ENCODE peak calls at places on chromosomes 1 and 21, in five cellular contexts. A, L, E, F and Z are unnamed samples.

GRCh38 chr1:156245451-156246232 is 2.2 kb downstream of the PAQR6 start:
- DNase-seq in A (peak), L (no peak), E (no peak), F (no peak), Z (no peak)

GRCh38 chr1:24966724-24967346 is 36.8 kb upstream of the RUNX3 start:
- DNase-seq in A (no peak), L (no peak), E (peak), F (no peak), Z (peak)

GRCh38 chr1:145979746-145980435 is 15.4 kb downstream of the POLR3GL start:
- DNase-seq in A (no peak), L (no peak), E (no peak), F (no peak), Z (no peak)

GRCh38 chr1:212401042-212401441 is 13.6 kb downstream of the PACC1 start:
- DNase-seq in A (no peak), L (no peak), E (no peak), F (no peak), Z (no peak)

GRCh38 chr1:41618871-41619270 is 134.4 kb upstream of the EDN2 start:
- DNase-seq in A (no peak), L (no peak), E (no peak), F (no peak), Z (no peak)

GRCh38 chr21:27149034-27149433 is 182.1 kb upstream of the ADAMTS5 start:
- DNase-seq in A (no peak), L (no peak), E (peak), F (no peak), Z (no peak)

GRCh38 chr1:84862810-84863251 is 30.2 kb downstream of the LPAR3 start:
- DNase-seq in A (peak), L (no peak), E (no peak), F (no peak), Z (no peak)

GRCh38 chr1:110548381-110548780 is 29.4 kb upstream of the KCNA10 start:
- DNase-seq in A (no peak), L (no peak), E (no peak), F (peak), Z (no peak)

GRCh38 chr1:118963456-118964430 is 24.4 kb downstream of the TBX15 start:
- DNase-seq in A (no peak), L (no peak), E (peak), F (no peak), Z (peak)

GRCh38 chr21:39518055-39518844 is 66.5 kb downstream of the SH3BGR start:
- DNase-seq in A (peak), L (no peak), E (peak), F (peak), Z (no peak)

GRCh38 chr1:204453141-204453772 is 41.3 kb downstream of the PIK3C2B start:
- DNase-seq in A (peak), L (no peak), E (no peak), F (no peak), Z (no peak)

GRCh38 chr1:223712856-223713494 is 636 bp downstream of the CAPN2 start:
- DNase-seq in A (peak), L (peak), E (no peak), F (peak), Z (no peak)

GRCh38 chr1:160407819-160408801 is 7.7 kb downstream of the VANGL2 start:
- DNase-seq in A (no peak), L (no peak), E (no peak), F (no peak), Z (no peak)

GRCh38 chr1:21362096-21362495 is 71.8 kb upstream of the ECE1 start:
- DNase-seq in A (no peak), L (no peak), E (no peak), F (no peak), Z (no peak)

GRCh38 chr1:212161231-212161781 is 123.9 kb upstream of the PPP2R5A start:
- DNase-seq in A (no peak), L (no peak), E (peak), F (no peak), Z (no peak)

GRCh38 chr1:99680258-99680657 is 34.3 kb downstream of the PALMD start:
- DNase-seq in A (no peak), L (no peak), E (no peak), F (no peak), Z (no peak)

GRCh38 chr1:90925928-90926869 is 95.6 kb downstream of the ZNF644 start:
- DNase-seq in A (no peak), L (no peak), E (peak), F (no peak), Z (no peak)

GRCh38 chr1:179156026-179156425 is 73.5 kb downstream of the ABL2 start:
- DNase-seq in A (no peak), L (no peak), E (no peak), F (no peak), Z (no peak)

GRCh38 chr1:221522440-221523050 is 219.3 kb downstream of the DUSP10 start:
- DNase-seq in A (no peak), L (no peak), E (peak), F (no peak), Z (no peak)

GRCh38 chr21:36538761-36539160 is 58.8 kb upstream of the CLDN14 start:
- DNase-seq in A (no peak), L (no peak), E (no peak), F (no peak), Z (no peak)

GRCh38 chr1:223515915-223516314 is 122.7 kb downstream of the CCDC185 start:
- DNase-seq in A (no peak), L (no peak), E (no peak), F (no peak), Z (no peak)

GRCh38 chr1:58249371-58249728 is 297.2 kb downstream of the OMA1 start:
- DNase-seq in A (no peak), L (no peak), E (no peak), F (no peak), Z (no peak)

GRCh38 chr1:49448200-49448599 is 575.6 kb downstream of the AGBL4 start:
- DNase-seq in A (no peak), L (no peak), E (no peak), F (no peak), Z (no peak)

GRCh38 chr1:35243681-35244080 is 24.8 kb upstream of the ZMYM4 start:
- DNase-seq in A (no peak), L (no peak), E (no peak), F (no peak), Z (no peak)

GRCh38 chr1:89986020-89986419 is 8.9 kb upstream of the ZNF326 start:
- DNase-seq in A (no peak), L (no peak), E (no peak), F (no peak), Z (no peak)

GRCh38 chr1:237205400-237206064 is 163.5 kb downstream of the RYR2 start:
- DNase-seq in A (no peak), L (peak), E (no peak), F (peak), Z (no peak)

GRCh38 chr1:93704063-93704462 is 22.4 kb upstream of the BCAR3 start:
- DNase-seq in A (no peak), L (no peak), E (no peak), F (no peak), Z (no peak)

GRCh38 chr1:77742011-77742555 is 17.6 kb downstream of the USP33 start:
- DNase-seq in A (no peak), L (no peak), E (no peak), F (peak), Z (no peak)

GRCh38 chr1:53628286-53628955 is 110.5 kb downstream of the GLIS1 start:
- DNase-seq in A (no peak), L (no peak), E (no peak), F (no peak), Z (no peak)

GRCh38 chr1:34858901-34859441 is 578 bp downstream of the SMIM12 start:
- DNase-seq in A (no peak), L (peak), E (no peak), F (no peak), Z (no peak)